ENCODE peak calls at places on chromosomes 6 and 20, in ten cellular contexts. A is stomach, N is AG04450, S is fibroblast of mammary gland, X is bronchial epithelial cell, G is cardiac fibroblast, E is upper lobe of left lung, R is astrocyte of the spinal cord, Z is hepatocyte, U is fibroblast of villous mesenchyme. K is an unnamed sample.

GRCh38 chr6:14896475-14896874 is 349.4 kb upstream of the JARID2 start:
- DNase-seq in N (no peak), R (no peak), E (no peak), X (peak), S (peak), A (no peak), U (no peak), G (no peak), Z (no peak), K (no peak)

GRCh38 chr6:128443553-128443952 is 76.8 kb downstream of the PTPRK start:
- DNase-seq in U (no peak), G (peak), S (no peak), A (peak), X (peak), Z (peak), N (no peak), E (no peak), R (no peak), K (no peak)

GRCh38 chr6:132320007-132320406 is 81.3 kb downstream of the MOXD1 start:
- DNase-seq in E (no peak), Z (no peak), G (peak), A (no peak), U (peak), R (peak), S (peak), N (peak), X (peak), K (peak)

GRCh38 chr20:58661298-58662141 is 10.4 kb downstream of the STX16 start:
- DNase-seq in E (no peak), R (no peak), S (no peak), X (no peak), Z (no peak), U (no peak), A (no peak), N (no peak), G (no peak), K (no peak)

GRCh38 chr6:155325700-155326516 is 11.6 kb upstream of the TFB1M start:
- DNase-seq in U (no peak), S (no peak), N (no peak), G (no peak), A (no peak), Z (no peak), X (no peak), E (no peak), R (no peak), K (no peak)

GRCh38 chr20:3494218-3494617 is 23.4 kb downstream of the ATRN start:
- DNase-seq in U (no peak), Z (no peak), A (no peak), N (no peak), S (no peak), R (no peak), E (no peak), X (peak), G (no peak), K (no peak)

GRCh38 chr6:132713355-132714134 is at the start of gene VNN1:
- DNase-seq in X (no peak), G (no peak), E (peak), Z (no peak), A (no peak), R (no peak), U (peak), S (no peak), N (no peak), K (no peak)

GRCh38 chr6:135935951-135936601 is 84.6 kb downstream of the PDE7B start:
- DNase-seq in Z (no peak), N (no peak), R (peak), X (peak), E (no peak), S (peak), A (no peak), U (peak), G (peak), K (no peak)

GRCh38 chr6:40391851-40392595 is 195.1 kb downstream of the LRFN2 start:
- DNase-seq in E (no peak), Z (no peak), R (no peak), G (no peak), X (no peak), A (no peak), U (no peak), S (no peak), N (no peak), K (no peak)

GRCh38 chr6:12608016-12608860 is 108.3 kb upstream of the PHACTR1 start:
- DNase-seq in X (peak), A (no peak), N (no peak), Z (no peak), R (peak), G (peak), U (peak), E (no peak), S (no peak), K (no peak)

GRCh38 chr20:57047281-57048026 is 219.0 kb downstream of the BMP7 start:
- DNase-seq in S (no peak), X (no peak), R (no peak), G (no peak), E (no peak), A (no peak), Z (no peak), N (no peak), U (no peak), K (no peak)

GRCh38 chr6:35534396-35535170 is 21.9 kb upstream of the TULP1 start:
- DNase-seq in A (no peak), R (no peak), X (no peak), G (no peak), Z (peak), S (no peak), N (no peak), E (no peak), U (no peak), K (no peak)

GRCh38 chr6:12339808-12340487 is 49.8 kb downstream of the EDN1 start:
- DNase-seq in R (no peak), A (no peak), G (no peak), U (no peak), X (no peak), E (no peak), N (no peak), S (no peak), Z (no peak), K (no peak)

GRCh38 chr6:150325093-150325772 is 43.6 kb upstream of the IYD start:
- DNase-seq in S (no peak), U (no peak), A (peak), E (no peak), X (peak), R (no peak), N (no peak), Z (no peak), G (peak), K (no peak)

GRCh38 chr6:138289739-138290138 is 71.4 kb upstream of the PBOV1 start:
- DNase-seq in Z (peak), E (no peak), A (peak), S (no peak), G (no peak), U (no peak), R (no peak), X (no peak), N (no peak), K (no peak)

GRCh38 chr6:116476021-116476678 is 15.0 kb downstream of the CALHM6 start:
- DNase-seq in A (no peak), Z (no peak), N (no peak), R (no peak), X (no peak), S (peak), E (peak), G (no peak), U (peak), K (no peak)

GRCh38 chr20:63565699-63566335 is 8.2 kb downstream of the HELZ2 start:
- DNase-seq in U (no peak), E (no peak), G (no peak), X (no peak), Z (no peak), N (no peak), A (no peak), S (no peak), R (no peak), K (no peak)

GRCh38 chr6:37239511-37239910 is 18.1 kb upstream of the TBC1D22B start:
- DNase-seq in N (no peak), E (no peak), G (peak), U (peak), S (peak), R (no peak), Z (no peak), X (peak), A (no peak), K (no peak)

GRCh38 chr6:95280690-95281273 is 296.6 kb upstream of the MANEA start:
- DNase-seq in G (peak), X (peak), S (peak), Z (peak), N (no peak), U (peak), A (no peak), E (no peak), R (peak), K (no peak)

GRCh38 chr6:105094133-105094640 is 85.6 kb downstream of the POPDC3 start:
- DNase-seq in X (no peak), R (no peak), A (no peak), S (no peak), U (no peak), E (no peak), Z (no peak), G (no peak), N (no peak), K (no peak)

GRCh38 chr20:45432294-45432693 is 16.4 kb downstream of the PIGT start:
- DNase-seq in N (no peak), G (no peak), R (no peak), E (no peak), Z (no peak), U (no peak), S (no peak), X (no peak), A (no peak), K (no peak)

GRCh38 chr6:130620338-130620781 is 206.8 kb upstream of the SMLR1 start:
- DNase-seq in Z (no peak), E (no peak), U (peak), A (no peak), X (no peak), R (peak), G (no peak), S (peak), N (no peak), K (no peak)

GRCh38 chr6:156900292-156900691 is 123.1 kb downstream of the ARID1B start:
- DNase-seq in S (no peak), R (no peak), G (no peak), Z (no peak), E (no peak), U (no peak), X (no peak), A (no peak), N (no peak), K (no peak)

GRCh38 chr6:135995160-135995898 is 143.8 kb downstream of the PDE7B start:
- DNase-seq in E (no peak), G (peak), N (peak), A (no peak), Z (no peak), R (peak), U (peak), S (peak), X (peak), K (no peak)

GRCh38 chr20:34618676-34619075 is 58.2 kb downstream of the PIGU start:
- DNase-seq in G (no peak), S (no peak), R (no peak), A (no peak), U (no peak), X (no peak), N (no peak), Z (no peak), E (no peak), K (no peak)

DNA sequence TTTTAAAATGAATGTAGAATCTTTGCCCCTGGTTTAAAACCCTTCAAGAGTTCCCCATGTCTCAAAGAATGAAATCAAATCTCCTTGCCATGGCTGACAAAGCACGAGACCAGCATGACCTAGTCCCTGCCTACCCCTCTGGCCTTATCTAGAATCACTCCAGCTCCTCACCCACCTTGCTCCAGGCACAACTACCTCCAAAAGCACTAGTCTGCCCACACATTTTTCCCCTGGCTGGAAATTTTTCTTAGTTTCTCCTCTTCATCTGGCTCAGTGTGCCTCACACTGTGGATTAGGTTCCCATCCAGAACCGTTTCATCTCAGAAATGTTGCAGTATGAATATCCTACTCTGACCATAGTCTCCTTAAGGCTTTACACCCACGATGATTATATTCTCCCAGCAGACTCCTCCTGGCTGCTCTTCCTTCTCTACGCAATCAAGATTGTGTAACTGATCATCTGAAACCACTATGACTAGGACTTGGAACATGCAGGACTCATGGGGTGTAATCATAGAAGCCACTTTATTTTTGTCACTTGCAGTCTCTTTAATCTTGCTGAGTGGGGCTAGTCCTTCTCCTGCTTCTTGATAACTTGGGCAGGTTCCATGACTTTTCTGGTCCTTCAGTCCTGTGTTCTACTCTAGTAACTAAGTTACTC is 7.8 kb upstream of the MRS2 start:
- DNase-seq in N (peak), G (peak), Z (no peak), R (peak), X (peak), E (no peak), A (no peak), S (peak), U (peak), K (no peak)
- H3K4me3 ChIP-seq in N (no peak), G (no peak), Z (no peak), R (no peak), X (no peak), E (no peak), A (no peak), S (no peak), U (no peak), K (no peak)

GRCh38 chr20:47598911-47599745 is 97.4 kb downstream of the NCOA3 start:
- DNase-seq in A (no peak), U (no peak), E (no peak), S (no peak), X (no peak), R (no peak), Z (no peak), G (no peak), N (no peak), K (no peak)
- TF ChIP-seq CTCF in A (no peak), U (no peak), E (no peak), S (no peak), X (no peak), R (no peak), Z (no peak), G (no peak), N (no peak), K (no peak)

GRCh38 chr6:5850848-5851255 is 155.9 kb downstream of the NRN1 start:
- DNase-seq in N (no peak), R (no peak), S (no peak), X (no peak), E (no peak), Z (no peak), U (no peak), A (no peak), G (no peak), K (no peak)
- H3K4me3 ChIP-seq in N (no peak), R (peak), S (peak), X (no peak), E (no peak), Z (no peak), U (no peak), A (peak), G (no peak), K (peak)

DNA sequence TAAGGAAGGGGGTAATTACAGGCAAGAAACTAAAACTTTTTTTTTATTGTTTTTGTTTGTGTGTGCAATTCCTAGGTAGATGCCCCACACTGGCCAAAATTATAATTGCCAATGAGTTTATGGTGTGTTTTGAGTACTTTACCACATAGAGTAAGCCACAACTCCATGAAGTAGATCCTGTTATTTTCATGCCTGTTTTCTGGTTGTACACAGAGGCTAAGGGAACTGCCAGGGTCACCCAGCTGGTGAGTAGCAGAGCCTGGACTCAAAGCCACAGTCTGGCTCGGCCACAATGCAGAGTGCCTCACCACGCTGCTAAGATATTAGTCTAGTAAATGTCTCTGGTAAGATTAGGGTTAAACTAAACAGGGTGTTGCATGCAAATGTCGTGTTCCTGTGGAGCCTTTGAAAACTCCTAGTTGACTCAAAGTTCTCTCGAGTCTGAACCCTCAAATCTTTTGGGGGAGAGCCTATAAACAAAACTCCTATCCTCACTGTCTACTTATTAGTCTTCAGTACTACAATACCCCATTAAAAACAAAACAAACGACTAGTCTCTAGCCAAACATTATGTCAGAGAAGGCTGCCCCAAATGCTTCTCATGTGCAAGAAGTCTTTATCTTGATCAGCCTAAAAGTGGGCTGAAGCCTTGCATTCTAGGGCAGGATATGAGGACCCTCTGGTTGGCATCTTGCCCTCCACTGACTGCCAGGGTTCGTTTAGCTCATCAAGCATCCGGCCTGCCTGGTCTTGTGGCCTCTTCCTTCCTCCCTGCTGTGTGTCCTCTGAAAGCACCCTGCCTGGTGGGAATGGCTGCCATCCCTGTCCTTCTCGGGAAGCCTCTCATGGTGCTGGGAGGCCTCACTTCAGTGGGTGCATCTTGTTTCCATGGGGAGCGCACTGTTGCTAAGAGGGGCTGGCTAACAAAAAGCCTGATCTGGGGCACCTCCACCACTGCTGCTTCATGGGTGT is 4.2 kb downstream of the DUSP22 start:
- DNase-seq in G (peak), X (peak), A (no peak), R (peak), Z (no peak), S (no peak), E (peak), U (no peak), N (no peak), K (no peak)
- TF ChIP-seq CTCF in G (no peak), X (peak), A (no peak), R (no peak), Z (no peak), S (no peak), E (no peak), U (no peak), N (no peak), K (no peak)

DNA sequence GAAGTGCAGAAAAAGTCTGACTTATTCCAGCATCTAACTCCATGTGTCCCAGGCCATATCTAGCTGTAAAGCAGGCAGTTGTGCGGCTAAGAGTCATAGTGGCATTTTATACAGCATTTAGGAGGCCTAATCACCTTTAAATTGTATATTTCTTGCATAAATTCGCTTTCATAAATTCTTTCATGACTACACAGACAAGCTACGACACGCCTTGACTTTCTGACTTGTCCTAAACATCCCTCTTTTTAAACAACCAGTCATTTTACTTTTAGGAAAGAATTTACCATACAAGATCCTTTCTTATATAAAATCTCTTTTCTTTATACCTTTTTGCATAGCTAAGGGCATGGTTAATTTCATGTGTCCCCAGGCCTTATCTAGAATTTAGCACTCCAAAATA is 81.7 kb upstream of the THBS2 start:
- DNase-seq in U (no peak), N (no peak), A (no peak), X (peak), S (no peak), Z (no peak), E (no peak), G (no peak), R (no peak), K (no peak)
- H3K4me3 ChIP-seq in U (no peak), N (no peak), A (no peak), X (no peak), S (no peak), Z (no peak), E (no peak), G (no peak), R (no peak), K (no peak)

DNA sequence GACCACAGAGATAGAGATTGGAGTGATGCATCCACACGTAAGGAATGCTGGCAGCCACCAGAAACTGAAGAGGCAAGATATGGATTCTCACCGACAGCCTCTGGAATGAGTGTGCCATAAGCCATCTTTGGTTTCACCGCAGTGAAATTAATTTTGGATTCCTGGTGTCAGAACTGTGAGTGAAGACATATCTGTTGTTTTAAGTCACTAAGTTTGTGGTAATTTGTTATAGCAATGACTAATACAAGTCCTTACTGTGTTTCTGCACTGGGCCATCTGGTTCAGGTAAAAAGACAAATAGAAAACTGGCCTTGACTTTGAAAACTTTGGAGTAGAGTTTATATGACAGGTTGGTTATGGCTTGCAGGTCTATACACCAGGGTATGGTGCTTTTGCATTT is 261.9 kb downstream of the PHF3 start:
- DNase-seq in S (peak), U (peak), X (no peak), R (peak), G (peak), N (peak), E (no peak), A (no peak), Z (no peak), K (no peak)
- TF ChIP-seq CTCF in S (no peak), U (no peak), X (no peak), R (no peak), G (no peak), N (no peak), E (no peak), A (no peak), Z (no peak), K (no peak)

GRCh38 chr6:133969285-133969946 is 16.4 kb downstream of the TBPL1 start:
- DNase-seq in N (no peak), S (no peak), Z (no peak), X (no peak), G (no peak), A (no peak), E (no peak), U (no peak), R (no peak), K (no peak)

GRCh38 chr6:133965817-133966360 is 12.9 kb downstream of the TBPL1 start:
- DNase-seq in R (no peak), G (no peak), E (no peak), A (no peak), U (no peak), X (no peak), Z (no peak), S (no peak), N (no peak), K (no peak)

GRCh38 chr6:133964052-133964451 is 11.0 kb downstream of the TBPL1 start:
- DNase-seq in R (peak), S (peak), E (no peak), X (peak), G (peak), N (peak), A (no peak), Z (no peak), U (peak), K (peak)

GRCh38 chr6:133964702-133965101 is 11.7 kb downstream of the TBPL1 start:
- DNase-seq in E (no peak), N (no peak), Z (no peak), R (no peak), G (no peak), U (no peak), X (no peak), A (no peak), S (no peak), K (no peak)

GRCh38 chr6:133966654-133967300 is 13.8 kb downstream of the TBPL1 start:
- DNase-seq in E (no peak), N (no peak), A (no peak), U (no peak), S (no peak), X (no peak), Z (no peak), G (no peak), R (no peak), K (no peak)
- H3K4me3 ChIP-seq in E (no peak), N (no peak), A (no peak), U (no peak), S (no peak), X (no peak), Z (no peak), G (no peak), R (no peak), K (no peak)

GRCh38 chr20:25532015-25532751 is 53.1 kb downstream of the NINL start:
- DNase-seq in X (peak), A (no peak), R (no peak), U (no peak), G (no peak), S (no peak), N (no peak), Z (no peak), E (no peak), K (no peak)
- TF ChIP-seq CTCF in X (peak), A (no peak), R (peak), U (no peak), G (no peak), S (no peak), N (no peak), Z (no peak), E (no peak), K (no peak)

GRCh38 chr20:53915459-53916172 is 154.8 kb downstream of the BCAS1 start:
- DNase-seq in Z (peak), R (peak), U (peak), A (peak), N (peak), X (peak), S (peak), E (peak), G (peak), K (no peak)
- H3K4me3 ChIP-seq in Z (peak), R (peak), U (peak), A (peak), N (peak), X (peak), S (peak), E (peak), G (peak), K (peak)